ENCODE peak calls at places on chromosome 9, in ten cellular contexts. One of them, this sample, is unnamed.

GRCh38 chr9:99591770-99592169 is 229.9 kb upstream of the NR4A3 start:
- DNase-seq in caudate nucleus: no peak
- DNase-seq in COLO829: no peak
- DNase-seq in heart left ventricle: no peak
- DNase-seq in ELR: no peak
- DNase-seq in fibroblast of pulmonary artery: no peak
- DNase-seq in upper lobe of right lung: no peak
- DNase-seq in CD8-positive, alpha-beta memory T cell: no peak
- DNase-seq in stomach: no peak
- DNase-seq in lower lobe of right lung: no peak
- DNase-seq in this sample: no peak

GRCh38 chr9:137454506-137455360 is 4.4 kb downstream of the NSMF start:
- DNase-seq in caudate nucleus: no peak
- DNase-seq in COLO829: no peak
- DNase-seq in heart left ventricle: peak; percentile 67
- DNase-seq in ELR: no peak
- DNase-seq in fibroblast of pulmonary artery: no peak
- DNase-seq in upper lobe of right lung: peak; percentile 71
- DNase-seq in CD8-positive, alpha-beta memory T cell: no peak
- DNase-seq in stomach: peak; percentile 71
- DNase-seq in lower lobe of right lung: peak; percentile 63
- DNase-seq in this sample: peak; percentile 77

GRCh38 chr9:103904242-103904641 is 189.9 kb upstream of the SMC2 start:
- DNase-seq in caudate nucleus: no peak
- DNase-seq in COLO829: no peak
- DNase-seq in heart left ventricle: no peak
- DNase-seq in ELR: no peak
- DNase-seq in fibroblast of pulmonary artery: no peak
- DNase-seq in upper lobe of right lung: no peak
- DNase-seq in CD8-positive, alpha-beta memory T cell: no peak
- DNase-seq in stomach: no peak
- DNase-seq in lower lobe of right lung: no peak
- DNase-seq in this sample: no peak

GRCh38 chr9:133768859-133769510 is 30.8 kb upstream of the SARDH start:
- DNase-seq in caudate nucleus: no peak
- DNase-seq in COLO829: no peak
- DNase-seq in heart left ventricle: peak; percentile 48
- DNase-seq in ELR: no peak
- DNase-seq in fibroblast of pulmonary artery: no peak
- DNase-seq in upper lobe of right lung: peak; percentile 60
- DNase-seq in CD8-positive, alpha-beta memory T cell: no peak
- DNase-seq in stomach: peak; percentile 21
- DNase-seq in lower lobe of right lung: peak; percentile 39
- DNase-seq in this sample: peak; percentile 66

GRCh38 chr9:93216072-93216364 is 32.1 kb downstream of the WNK2 start:
- DNase-seq in caudate nucleus: no peak
- DNase-seq in COLO829: no peak
- DNase-seq in heart left ventricle: no peak
- DNase-seq in ELR: no peak
- DNase-seq in fibroblast of pulmonary artery: no peak
- DNase-seq in upper lobe of right lung: no peak
- DNase-seq in CD8-positive, alpha-beta memory T cell: no peak
- DNase-seq in stomach: no peak
- DNase-seq in lower lobe of right lung: no peak
- DNase-seq in this sample: no peak

GRCh38 chr9:37574996-37575395 is 1.2 kb downstream of the FBXO10 start:
- DNase-seq in caudate nucleus: no peak
- DNase-seq in COLO829: no peak
- DNase-seq in heart left ventricle: no peak
- DNase-seq in ELR: no peak
- DNase-seq in fibroblast of pulmonary artery: no peak
- DNase-seq in upper lobe of right lung: no peak
- DNase-seq in CD8-positive, alpha-beta memory T cell: no peak
- DNase-seq in stomach: no peak
- DNase-seq in lower lobe of right lung: no peak
- DNase-seq in this sample: no peak

GRCh38 chr9:133121200-133122166 is at the start of gene RALGDS:
- DNase-seq in caudate nucleus: peak; percentile 88
- DNase-seq in COLO829: peak; percentile 97
- DNase-seq in heart left ventricle: peak; percentile 94
- DNase-seq in ELR: peak; percentile 91
- DNase-seq in fibroblast of pulmonary artery: peak; percentile 77
- DNase-seq in upper lobe of right lung: peak; percentile 96
- DNase-seq in CD8-positive, alpha-beta memory T cell: peak; percentile 90
- DNase-seq in stomach: peak; percentile 93
- DNase-seq in lower lobe of right lung: peak; percentile 93
- DNase-seq in this sample: peak; percentile 95

GRCh38 chr9:76868897-76869296 is 37.0 kb downstream of the PRUNE2 start:
- DNase-seq in caudate nucleus: no peak
- DNase-seq in COLO829: no peak
- DNase-seq in heart left ventricle: no peak
- DNase-seq in ELR: no peak
- DNase-seq in fibroblast of pulmonary artery: no peak
- DNase-seq in upper lobe of right lung: no peak
- DNase-seq in CD8-positive, alpha-beta memory T cell: no peak
- DNase-seq in stomach: no peak
- DNase-seq in lower lobe of right lung: no peak
- DNase-seq in this sample: no peak

GRCh38 chr9:104772707-104773106 is 8.8 kb downstream of the NIPSNAP3B start:
- DNase-seq in caudate nucleus: no peak
- DNase-seq in COLO829: no peak
- DNase-seq in heart left ventricle: no peak
- DNase-seq in ELR: no peak
- DNase-seq in fibroblast of pulmonary artery: peak; percentile 28
- DNase-seq in upper lobe of right lung: no peak
- DNase-seq in CD8-positive, alpha-beta memory T cell: no peak
- DNase-seq in stomach: no peak
- DNase-seq in lower lobe of right lung: no peak
- DNase-seq in this sample: no peak

GRCh38 chr9:118686940-118687339 is 682.3 kb downstream of the BRINP1 start:
- DNase-seq in caudate nucleus: no peak
- DNase-seq in COLO829: no peak
- DNase-seq in heart left ventricle: no peak
- DNase-seq in ELR: no peak
- DNase-seq in fibroblast of pulmonary artery: no peak
- DNase-seq in upper lobe of right lung: no peak
- DNase-seq in CD8-positive, alpha-beta memory T cell: no peak
- DNase-seq in stomach: no peak
- DNase-seq in lower lobe of right lung: no peak
- DNase-seq in this sample: no peak

GRCh38 chr9:130265431-130266235 is at the start of gene HMCN2:
- DNase-seq in caudate nucleus: no peak
- DNase-seq in COLO829: no peak
- DNase-seq in heart left ventricle: no peak
- DNase-seq in ELR: no peak
- DNase-seq in fibroblast of pulmonary artery: no peak
- DNase-seq in upper lobe of right lung: no peak
- DNase-seq in CD8-positive, alpha-beta memory T cell: no peak
- DNase-seq in stomach: no peak
- DNase-seq in lower lobe of right lung: no peak
- DNase-seq in this sample: peak; percentile 81

GRCh38 chr9:108125541-108125940 is 636.0 kb upstream of the KLF4 start:
- DNase-seq in caudate nucleus: no peak
- DNase-seq in COLO829: peak; percentile 9
- DNase-seq in heart left ventricle: no peak
- DNase-seq in ELR: peak; percentile 15
- DNase-seq in fibroblast of pulmonary artery: no peak
- DNase-seq in upper lobe of right lung: no peak
- DNase-seq in CD8-positive, alpha-beta memory T cell: no peak
- DNase-seq in stomach: no peak
- DNase-seq in lower lobe of right lung: no peak
- DNase-seq in this sample: peak; percentile 63

GRCh38 chr9:70054546-70054945 is 10.9 kb downstream of the MAMDC2 start:
- DNase-seq in caudate nucleus: no peak
- DNase-seq in COLO829: no peak
- DNase-seq in heart left ventricle: no peak
- DNase-seq in ELR: no peak
- DNase-seq in fibroblast of pulmonary artery: no peak
- DNase-seq in upper lobe of right lung: no peak
- DNase-seq in CD8-positive, alpha-beta memory T cell: no peak
- DNase-seq in stomach: no peak
- DNase-seq in lower lobe of right lung: no peak
- DNase-seq in this sample: no peak

GRCh38 chr9:73042155-73042554 is 89.3 kb upstream of the ALDH1A1 start:
- DNase-seq in caudate nucleus: no peak
- DNase-seq in COLO829: peak; percentile 92
- DNase-seq in heart left ventricle: no peak
- DNase-seq in ELR: peak; percentile 19
- DNase-seq in fibroblast of pulmonary artery: peak; percentile 10
- DNase-seq in upper lobe of right lung: no peak
- DNase-seq in CD8-positive, alpha-beta memory T cell: no peak
- DNase-seq in stomach: no peak
- DNase-seq in lower lobe of right lung: no peak
- DNase-seq in this sample: no peak

GRCh38 chr9:88702985-88703384 is 168.0 kb downstream of the NXNL2 start:
- DNase-seq in caudate nucleus: no peak
- DNase-seq in COLO829: no peak
- DNase-seq in heart left ventricle: no peak
- DNase-seq in ELR: no peak
- DNase-seq in fibroblast of pulmonary artery: no peak
- DNase-seq in upper lobe of right lung: no peak
- DNase-seq in CD8-positive, alpha-beta memory T cell: no peak
- DNase-seq in stomach: no peak
- DNase-seq in lower lobe of right lung: no peak
- DNase-seq in this sample: no peak

GRCh38 chr9:4984171-4984570 is 901 bp upstream of the JAK2 start:
- DNase-seq in caudate nucleus: no peak
- DNase-seq in COLO829: no peak
- DNase-seq in heart left ventricle: no peak
- DNase-seq in ELR: peak; percentile 67
- DNase-seq in fibroblast of pulmonary artery: no peak
- DNase-seq in upper lobe of right lung: no peak
- DNase-seq in CD8-positive, alpha-beta memory T cell: no peak
- DNase-seq in stomach: no peak
- DNase-seq in lower lobe of right lung: no peak
- DNase-seq in this sample: no peak

GRCh38 chr9:120863833-120864232 is 13.2 kb downstream of the PHF19 start:
- DNase-seq in caudate nucleus: no peak
- DNase-seq in COLO829: no peak
- DNase-seq in heart left ventricle: no peak
- DNase-seq in ELR: no peak
- DNase-seq in fibroblast of pulmonary artery: no peak
- DNase-seq in upper lobe of right lung: peak; percentile 18
- DNase-seq in CD8-positive, alpha-beta memory T cell: no peak
- DNase-seq in stomach: no peak
- DNase-seq in lower lobe of right lung: no peak
- DNase-seq in this sample: no peak